ENCODE peak calls at places on chromosomes 11 and 22, in seven cellular contexts. Z is heart left ventricle, G is astrocyte of the spinal cord, R is tibial artery, P is cardiac fibroblast, F is fibroblast of pulmonary artery, M is keratinocyte. N is an unnamed sample.

GRCh38 chr22:18056802-18057474 is 20.9 kb upstream of the PEX26 start:
- DNase-seq in Z (no peak), G (no peak), R (no peak), P (no peak), F (no peak), M (no peak), N (no peak)

GRCh38 chr11:196786-197731 is 4.2 kb downstream of the SCGB1C1 start:
- DNase-seq in Z (peak), G (no peak), R (peak), P (no peak), F (no peak), M (no peak), N (peak)

GRCh38 chr22:18023509-18024275 is 669 bp downstream of the MICAL3 start:
- DNase-seq in Z (peak), G (peak), R (peak), P (peak), F (peak), M (no peak), N (no peak)

GRCh38 chr11:68941324-68942089 is 37.8 kb downstream of the IGHMBP2 start:
- DNase-seq in Z (peak), G (no peak), R (peak), P (no peak), F (no peak), M (no peak), N (no peak)

GRCh38 chr11:69574383-69575255 is 66.3 kb upstream of the CCND1 start:
- DNase-seq in Z (no peak), G (no peak), R (peak), P (no peak), F (no peak), M (no peak), N (no peak)

GRCh38 chr22:17742528-17742902 is 31.8 kb downstream of the BID start:
- DNase-seq in Z (peak), G (peak), R (no peak), P (peak), F (peak), M (peak), N (no peak)

GRCh38 chr22:47783433-47784366 is 1021.2 kb downstream of the TBC1D22A start:
- DNase-seq in Z (no peak), G (no peak), R (no peak), P (no peak), F (no peak), M (no peak), N (no peak)

GRCh38 chr11:93344855-93345333 is 14.4 kb downstream of the DEUP1 start:
- DNase-seq in Z (no peak), G (no peak), R (no peak), P (no peak), F (no peak), M (no peak), N (no peak)

GRCh38 chr11:30608534-30608933 is 22.4 kb upstream of the MPPED2 start:
- DNase-seq in Z (no peak), G (no peak), R (no peak), P (no peak), F (no peak), M (no peak), N (no peak)

GRCh38 chr11:3086671-3087150 is 29.5 kb upstream of the CARS1 start:
- DNase-seq in Z (no peak), G (no peak), R (no peak), P (no peak), F (no peak), M (no peak), N (no peak)

GRCh38 chr11:65546217-65546958 is 11.8 kb downstream of the LTBP3 start:
- DNase-seq in Z (peak), G (no peak), R (peak), P (no peak), F (no peak), M (no peak), N (no peak)

GRCh38 chr11:120525285-120526085 is 13.9 kb downstream of the GRIK4 start:
- DNase-seq in Z (no peak), G (no peak), R (no peak), P (no peak), F (no peak), M (no peak), N (no peak)

GRCh38 chr22:32991353-32992115 is 66.6 kb downstream of the SYN3 start:
- DNase-seq in Z (no peak), G (no peak), R (peak), P (peak), F (peak), M (peak), N (peak)

GRCh38 chr11:75325713-75326438 is 25.6 kb downstream of the ARRB1 start:
- DNase-seq in Z (peak), G (peak), R (peak), P (peak), F (peak), M (peak), N (no peak)

GRCh38 chr11:128720522-128720985 is 26.7 kb downstream of the FLI1 start:
- DNase-seq in Z (no peak), G (peak), R (no peak), P (peak), F (peak), M (no peak), N (no peak)

GRCh38 chr22:46578824-46579561 is 41.2 kb upstream of the GRAMD4 start:
- DNase-seq in Z (peak), G (peak), R (peak), P (peak), F (peak), M (no peak), N (no peak)

GRCh38 chr11:76120513-76121081 is 85.7 kb downstream of the WNT11 start:
- DNase-seq in Z (no peak), G (peak), R (no peak), P (peak), F (peak), M (no peak), N (no peak)

GRCh38 chr11:61978703-61979661 is 11.5 kb upstream of the FTH1 start:
- DNase-seq in Z (no peak), G (peak), R (peak), P (peak), F (peak), M (no peak), N (no peak)

GRCh38 chr22:47251911-47252310 is 489.5 kb downstream of the TBC1D22A start:
- DNase-seq in Z (no peak), G (no peak), R (no peak), P (no peak), F (no peak), M (no peak), N (peak)

GRCh38 chr11:64833509-64833908 is 10.9 kb downstream of the CDC42BPG start:
- DNase-seq in Z (peak), G (no peak), R (no peak), P (no peak), F (no peak), M (no peak), N (no peak)

GRCh38 chr11:104090767-104091166 is 54.3 kb downstream of the DDI1 start:
- DNase-seq in Z (no peak), G (no peak), R (no peak), P (no peak), F (no peak), M (no peak), N (no peak)

GRCh38 chr11:17748761-17749721 is 14.5 kb downstream of the KCNC1 start:
- DNase-seq in Z (no peak), G (no peak), R (peak), P (no peak), F (no peak), M (no peak), N (no peak)

GRCh38 chr11:28697920-28698827 is 590.0 kb downstream of the METTL15 start:
- DNase-seq in Z (no peak), G (peak), R (peak), P (peak), F (peak), M (no peak), N (peak)

GRCh38 chr11:61905801-61906521 is 11.4 kb downstream of the RAB3IL1 start:
- DNase-seq in Z (no peak), G (no peak), R (no peak), P (no peak), F (no peak), M (no peak), N (no peak)

GRCh38 chr11:92556435-92556834 is 331.8 kb downstream of the FAT3 start:
- DNase-seq in Z (no peak), G (peak), R (no peak), P (peak), F (peak), M (no peak), N (no peak)

GRCh38 chr11:1299621-1300020 is 9.8 kb downstream of the TOLLIP start:
- DNase-seq in Z (no peak), G (no peak), R (no peak), P (no peak), F (no peak), M (no peak), N (peak)

GRCh38 chr22:43169310-43170130 is 17.4 kb downstream of the TTLL12 start:
- DNase-seq in Z (no peak), G (no peak), R (no peak), P (no peak), F (no peak), M (no peak), N (no peak)

GRCh38 chr11:128630367-128631230 is 43.2 kb upstream of the ETS1 start:
- DNase-seq in Z (peak), G (peak), R (peak), P (peak), F (peak), M (peak), N (peak)

GRCh38 chr11:77672276-77672675 is 34.7 kb upstream of the CLNS1A start:
- DNase-seq in Z (no peak), G (peak), R (no peak), P (peak), F (peak), M (no peak), N (no peak)

GRCh38 chr22:50296658-50297490 is 10.6 kb downstream of the PLXNB2 start:
- DNase-seq in Z (no peak), G (no peak), R (no peak), P (no peak), F (no peak), M (no peak), N (no peak)
- TF ChIP-seq CTCF in Z (no peak), G (no peak), R (no peak), P (no peak), F (no peak), M (no peak), N (no peak)

GRCh38 chr11:83191986-83192385 is 1.5 kb upstream of the ANKRD42 start:
- DNase-seq in Z (no peak), G (no peak), R (no peak), P (no peak), F (no peak), M (no peak), N (no peak)

GRCh38 chr11:83194284-83195175 is 1.0 kb downstream of the ANKRD42 start:
- DNase-seq in Z (peak), G (peak), R (peak), P (peak), F (peak), M (no peak), N (peak)

GRCh38 chr11:83195176-83195531 is 1.6 kb downstream of the ANKRD42 start:
- DNase-seq in Z (no peak), G (no peak), R (no peak), P (no peak), F (peak), M (no peak), N (no peak)

GRCh38 chr11:83192846-83193245 is 666 bp upstream of the ANKRD42 start:
- DNase-seq in Z (no peak), G (no peak), R (no peak), P (peak), F (peak), M (no peak), N (no peak)

DNA sequence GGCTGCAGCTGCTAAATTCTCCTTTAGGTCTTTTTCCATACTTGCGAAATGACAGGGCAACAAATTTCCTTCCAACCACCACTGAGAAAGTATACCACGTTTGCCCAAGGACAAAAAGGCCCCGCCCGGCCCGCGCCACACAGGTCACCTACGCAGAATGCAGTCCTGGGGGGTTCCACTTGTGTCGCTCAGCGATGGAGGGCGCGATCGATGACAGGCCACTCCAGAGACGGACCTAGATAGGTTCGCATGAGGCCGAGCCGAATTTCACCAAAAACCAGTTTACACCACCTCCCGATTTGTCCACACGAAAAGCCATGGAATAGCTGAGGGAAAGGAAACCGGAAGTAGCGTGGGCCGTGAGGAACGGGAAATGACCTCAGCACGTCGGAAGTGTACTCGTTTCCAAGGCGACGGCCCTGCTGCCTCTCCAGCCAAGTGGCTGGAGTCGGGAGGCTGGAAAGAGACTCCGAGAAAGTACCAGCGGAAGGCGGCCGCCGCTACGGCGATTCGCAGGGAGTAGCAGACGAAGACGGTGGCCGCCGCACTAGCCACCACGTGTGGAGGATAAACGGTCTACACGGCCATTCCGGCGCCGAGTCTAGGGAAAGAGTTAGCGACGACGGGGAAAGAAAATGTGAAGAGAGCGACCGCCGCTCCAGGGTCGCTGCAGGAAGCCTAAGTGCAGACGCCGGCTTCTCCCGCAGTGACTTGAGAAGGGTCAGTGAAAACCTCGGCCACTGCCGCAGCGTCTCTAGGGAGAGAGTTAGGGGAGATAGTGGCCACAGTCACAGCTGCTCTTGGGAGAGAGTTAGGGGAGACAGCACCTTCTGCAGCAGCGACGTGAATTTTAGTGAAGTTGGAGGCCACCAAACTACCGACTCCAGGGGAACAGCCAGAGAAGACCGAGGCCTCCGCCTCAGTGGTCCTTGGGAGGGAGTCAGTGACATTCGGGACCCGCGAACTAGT is at the start of gene ANKRD42:
- DNase-seq in Z (peak), G (peak), R (peak), P (peak), F (peak), M (peak), N (peak)
- TF ChIP-seq CTCF in Z (no peak), G (no peak), R (no peak), P (no peak), F (no peak), M (no peak), N (no peak)

GRCh38 chr22:23092217-23092955 is 22.1 kb downstream of the GNAZ start:
- DNase-seq in Z (no peak), G (no peak), R (no peak), P (no peak), F (no peak), M (no peak), N (no peak)

GRCh38 chr22:23095467-23096342 is 25.4 kb downstream of the GNAZ start:
- DNase-seq in Z (no peak), G (no peak), R (no peak), P (no peak), F (no peak), M (no peak), N (no peak)

GRCh38 chr22:23093090-23093788 is 22.9 kb downstream of the GNAZ start:
- DNase-seq in Z (no peak), G (no peak), R (no peak), P (no peak), F (no peak), M (no peak), N (no peak)

GRCh38 chr22:23094260-23094659 is 23.9 kb downstream of the GNAZ start:
- DNase-seq in Z (no peak), G (no peak), R (no peak), P (no peak), F (no peak), M (no peak), N (no peak)

DNA sequence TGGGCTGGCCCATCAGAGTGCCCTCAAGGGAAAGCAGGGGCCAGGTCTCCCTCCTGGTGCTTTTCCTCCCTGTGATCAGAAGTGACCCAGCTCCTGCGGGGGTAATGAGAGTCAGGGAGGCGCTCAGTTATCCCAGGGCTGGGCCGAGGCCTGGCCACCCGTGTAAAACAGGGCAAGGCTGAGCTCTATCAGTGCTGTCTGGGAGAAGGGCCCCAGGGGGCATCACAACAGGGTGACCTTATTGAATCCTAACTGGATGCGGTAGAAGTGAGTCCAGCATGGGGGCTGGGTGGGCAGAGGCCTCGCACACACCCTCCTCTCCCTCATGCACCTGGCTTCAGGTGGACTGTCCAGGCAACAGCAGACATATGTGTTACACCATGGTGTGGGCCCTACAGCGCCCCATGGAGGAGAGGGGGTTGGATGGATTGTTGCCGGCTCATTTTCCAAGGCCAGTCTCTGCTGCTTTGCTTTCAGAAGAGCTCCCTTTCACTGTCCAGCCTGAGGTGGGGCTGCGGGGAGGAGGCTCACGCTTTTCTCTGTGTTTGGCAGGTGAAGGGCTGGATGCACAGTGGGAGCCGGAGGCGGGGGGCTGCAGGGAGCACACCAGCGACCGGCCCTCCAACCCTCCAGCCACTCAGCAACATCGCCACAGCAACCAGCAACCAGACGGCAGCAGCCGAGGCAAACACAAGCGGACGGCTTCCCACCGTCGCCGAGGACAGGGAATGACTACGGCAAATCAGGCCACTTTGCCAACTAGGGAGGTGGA is 24.6 kb downstream of the GNAZ start:
- DNase-seq in Z (no peak), G (no peak), R (no peak), P (no peak), F (no peak), M (no peak), N (no peak)
- TF ChIP-seq CTCF in Z (no peak), G (no peak), R (no peak), P (no peak), F (no peak), M (no peak), N (no peak)

GRCh38 chr11:25838918-25839611 is 492.9 kb upstream of the ANO3 start:
- DNase-seq in Z (no peak), G (no peak), R (no peak), P (no peak), F (no peak), M (no peak), N (no peak)
- TF ChIP-seq CTCF in Z (no peak), G (no peak), R (no peak), P (no peak), F (no peak), M (no peak), N (no peak)

GRCh38 chr22:45212306-45212709 is 28.4 kb downstream of the KIAA0930 start:
- DNase-seq in Z (peak), G (peak), R (peak), P (peak), F (peak), M (no peak), N (peak)
- TF ChIP-seq CTCF in Z (no peak), G (no peak), R (peak), P (no peak), F (no peak), M (no peak), N (peak)

DNA sequence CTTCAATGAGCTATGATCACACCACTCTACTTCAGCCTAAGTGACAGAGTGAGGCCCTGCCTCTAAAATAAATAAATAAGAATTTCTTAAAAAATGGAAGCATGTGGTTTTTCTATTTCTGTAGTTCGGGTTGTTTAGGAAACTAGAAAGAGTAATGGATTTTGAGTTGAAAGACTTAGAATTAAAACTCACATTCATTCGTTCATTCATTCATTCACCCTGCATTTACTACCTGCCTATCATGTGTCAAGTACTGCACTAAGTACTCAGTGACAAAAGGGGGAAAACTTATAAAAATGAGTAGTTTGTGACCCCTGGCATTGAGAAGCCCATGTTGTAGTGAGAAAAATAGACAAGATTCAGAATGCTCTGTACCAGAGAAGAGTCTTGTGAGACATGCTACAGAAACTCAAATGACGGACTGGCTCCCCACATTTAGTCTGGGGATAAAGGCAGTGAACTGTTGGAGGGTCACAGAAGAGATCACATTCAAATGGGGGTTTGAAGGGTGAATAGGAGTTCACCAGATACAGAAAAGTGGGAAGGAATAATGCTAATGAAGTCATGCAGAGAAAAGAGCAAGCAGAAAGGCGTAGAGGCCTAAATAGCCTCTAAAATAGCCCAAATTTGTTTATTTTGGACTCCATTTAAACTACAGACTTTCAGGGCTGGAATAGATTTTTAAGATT is 7.0 kb downstream of the CSRP3 start:
- DNase-seq in Z (no peak), G (no peak), R (no peak), P (no peak), F (no peak), M (no peak), N (no peak)
- TF ChIP-seq CTCF in Z (no peak), G (no peak), R (no peak), P (no peak), F (no peak), M (no peak), N (no peak)

GRCh38 chr11:34825670-34826383 is 90.4 kb downstream of the APIP start:
- DNase-seq in Z (no peak), G (no peak), R (no peak), P (no peak), F (no peak), M (no peak), N (no peak)

GRCh38 chr11:34825315-34825669 is 90.9 kb downstream of the APIP start:
- DNase-seq in Z (no peak), G (no peak), R (no peak), P (no peak), F (no peak), M (no peak), N (no peak)

GRCh38 chr11:34824425-34824824 is 91.8 kb downstream of the APIP start:
- DNase-seq in Z (no peak), G (no peak), R (no peak), P (no peak), F (no peak), M (no peak), N (no peak)

GRCh38 chr11:34823639-34824038 is 92.5 kb downstream of the APIP start:
- DNase-seq in Z (no peak), G (no peak), R (no peak), P (no peak), F (no peak), M (no peak), N (no peak)

GRCh38 chr11:34823197-34823596 is 93.0 kb downstream of the APIP start:
- DNase-seq in Z (no peak), G (no peak), R (no peak), P (no peak), F (no peak), M (no peak), N (no peak)
- TF ChIP-seq CTCF in Z (no peak), G (no peak), R (no peak), P (no peak), F (no peak), M (no peak), N (no peak)

DNA sequence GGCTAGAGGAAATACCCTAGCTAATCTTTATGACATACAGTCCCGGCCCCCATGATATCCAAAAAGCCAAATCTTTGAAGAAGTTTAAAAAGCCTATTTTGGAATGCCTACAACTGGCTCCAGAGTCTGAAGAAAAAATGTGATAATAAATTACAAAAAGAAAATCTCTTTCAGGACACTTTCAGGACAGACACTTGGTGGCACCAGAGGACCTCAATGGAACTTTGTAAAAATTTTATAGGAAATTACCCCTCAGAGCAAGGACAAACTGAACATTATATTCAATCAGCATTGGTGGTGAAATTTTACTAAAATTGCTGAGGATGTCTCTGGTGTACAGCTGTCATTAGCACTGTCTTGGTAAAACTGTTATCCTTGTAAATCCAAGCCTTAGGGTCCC is 81.0 kb downstream of the CCDC73 start:
- DNase-seq in Z (no peak), G (peak), R (no peak), P (peak), F (peak), M (no peak), N (no peak)
- TF ChIP-seq CTCF in Z (no peak), G (peak), R (no peak), P (peak), F (peak), M (peak), N (peak)